ENCODE peak calls at places on chromosomes 1 and 21, in six cellular contexts. E, T, Z, H, P and D are unnamed samples. For H3K9me2, the result is how much of the 10 kb centered on the place peaks cover.

GRCh38 chr1:36771678-36772284 is 262.5 kb downstream of the GRIK3 start:
- DNase-seq in E (no peak), T (no peak), Z (no peak), H (no peak), P (peak), D (no peak)

GRCh38 chr1:57752847-57753246 is 329.0 kb upstream of the DAB1 start:
- DNase-seq in E (no peak), T (no peak), Z (no peak), H (no peak), P (no peak), D (no peak)

GRCh38 chr1:228370941-228371740 is 35.5 kb downstream of the TRIM11 start:
- DNase-seq in E (no peak), T (no peak), Z (no peak), H (no peak), P (no peak), D (no peak)

GRCh38 chr1:171754381-171754705 is 12.5 kb upstream of the VAMP4 start:
- DNase-seq in E (no peak), T (no peak), Z (no peak), H (peak), P (peak), D (no peak)

GRCh38 chr21:35529141-35529863 is 480.2 kb upstream of the RUNX1 start:
- DNase-seq in E (no peak), T (peak), Z (peak), H (no peak), P (no peak), D (peak)

GRCh38 chr1:43603004-43603403 is 46.9 kb upstream of the KDM4A start:
- DNase-seq in E (no peak), T (no peak), Z (no peak), H (no peak), P (no peak), D (no peak)

GRCh38 chr1:91891969-91892368 is 6.0 kb upstream of the TGFBR3 start:
- DNase-seq in E (no peak), T (no peak), Z (no peak), H (no peak), P (peak), D (no peak)

GRCh38 chr1:167082511-167083027 is 7.6 kb downstream of the GPA33 start:
- DNase-seq in E (no peak), T (no peak), Z (peak), H (no peak), P (no peak), D (no peak)

GRCh38 chr1:87358219-87358618 is 29.5 kb downstream of the LMO4 start:
- DNase-seq in E (no peak), T (no peak), Z (no peak), H (no peak), P (no peak), D (no peak)

GRCh38 chr1:230851291-230851691 is 17.0 kb downstream of the C1orf198 start:
- DNase-seq in E (no peak), T (no peak), Z (peak), H (peak), P (peak), D (no peak)

GRCh38 chr21:38170283-38170682 is 86.5 kb upstream of the KCNJ15 start:
- DNase-seq in E (no peak), T (no peak), Z (peak), H (peak), P (peak), D (peak)

GRCh38 chr1:229452956-229453801 is 19.3 kb upstream of the ACTA1 start:
- DNase-seq in E (no peak), T (peak), Z (peak), H (peak), P (peak), D (peak)

GRCh38 chr21:35904995-35905972 is 155.0 kb downstream of the SETD4 start:
- DNase-seq in E (no peak), T (no peak), Z (no peak), H (peak), P (no peak), D (no peak)

GRCh38 chr1:168265596-168265995 is 15.1 kb upstream of the TBX19 start:
- DNase-seq in E (no peak), T (no peak), Z (no peak), H (no peak), P (no peak), D (no peak)

DNA sequence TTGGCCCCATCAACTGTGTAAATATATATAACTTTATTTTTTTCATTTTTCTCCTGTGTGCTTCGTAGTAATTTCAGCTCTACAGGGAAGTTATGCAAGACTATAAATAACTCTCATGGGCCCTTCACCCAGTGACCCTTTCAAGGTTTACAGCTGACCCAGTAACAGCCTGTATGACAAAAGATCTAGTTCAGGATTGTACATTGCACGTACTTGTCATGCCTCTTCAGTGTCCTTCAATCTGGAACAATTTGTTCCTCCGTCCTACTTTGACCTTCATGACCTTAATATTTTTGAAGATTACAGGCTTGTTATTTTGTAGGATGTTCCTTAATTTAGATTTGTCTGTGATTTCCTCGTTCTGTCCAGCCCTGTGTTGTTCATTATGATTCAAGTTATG is 40.5 kb downstream of the BRINP2 start:
- DNase-seq in E (no peak), T (no peak), Z (peak), H (no peak), P (no peak), D (no peak)
- H3K27ac ChIP-seq in E (no peak), T (no peak), Z (peak), H (no peak), P (no peak), D (no peak)

DNA sequence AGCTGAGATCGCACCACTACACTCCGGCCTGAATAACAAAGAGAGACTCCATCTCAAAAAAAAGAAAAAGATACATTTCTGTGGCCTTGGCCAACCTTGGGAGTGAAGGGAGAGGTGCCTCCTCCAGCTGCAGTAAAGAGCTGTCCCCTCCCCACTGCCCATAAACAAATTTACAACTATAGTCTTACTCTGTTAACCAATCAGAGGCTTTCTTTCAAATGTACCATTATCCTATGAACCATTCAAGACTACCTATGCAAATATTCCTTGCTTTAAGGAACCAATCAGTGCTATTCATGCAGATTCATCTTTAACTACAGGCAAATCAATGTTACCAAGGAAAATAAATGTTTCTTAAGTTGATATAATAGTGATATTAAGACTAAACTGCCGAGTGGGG is 1.0 kb downstream of the CELA2B start:
- DNase-seq in E (no peak), T (no peak), Z (no peak), H (no peak), P (peak), D (no peak)
- H3K9me2 ChIP-seq in E (under half), T (under half), Z (under half), H (under half), P (under half), D (under half)

DNA sequence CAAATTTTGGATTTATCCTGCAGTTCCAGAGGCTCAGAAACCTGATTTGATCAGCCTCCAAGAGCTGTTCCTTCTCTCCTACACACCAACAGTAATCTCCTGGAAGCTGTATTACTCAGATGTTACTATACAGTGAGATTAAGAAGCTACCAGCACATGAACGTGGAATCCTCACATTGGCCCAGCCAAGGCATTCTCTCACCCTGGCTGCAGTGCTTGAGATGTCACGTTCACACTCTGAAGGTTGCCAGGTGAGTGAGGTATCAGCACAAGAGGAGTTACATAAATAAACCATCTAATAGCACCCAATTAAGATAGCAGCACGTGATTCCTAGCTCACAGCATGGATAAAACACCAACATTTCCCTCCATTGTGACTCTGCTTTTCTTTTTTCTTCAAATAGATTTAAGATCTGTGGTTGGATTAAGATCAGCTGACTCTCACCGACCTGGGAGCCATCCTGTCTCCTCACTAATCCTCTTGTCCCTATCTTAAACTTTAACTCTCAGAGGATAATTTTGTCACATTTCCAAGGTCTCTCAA is 182.8 kb downstream of the PLPP3 start:
- DNase-seq in E (no peak), T (no peak), Z (peak), H (peak), P (no peak), D (no peak)
- H3K27ac ChIP-seq in E (no peak), T (no peak), Z (peak), H (no peak), P (no peak), D (no peak)

GRCh38 chr1:89578940-89579684 is 53.8 kb upstream of the LRRC8C start:
- DNase-seq in E (no peak), T (no peak), Z (no peak), H (no peak), P (no peak), D (no peak)

GRCh38 chr1:89578151-89578550 is 53.5 kb downstream of the LRRC8B start:
- DNase-seq in E (no peak), T (no peak), Z (no peak), H (no peak), P (no peak), D (no peak)

GRCh38 chr1:89582571-89582970 is 50.3 kb upstream of the LRRC8C start:
- DNase-seq in E (no peak), T (no peak), Z (no peak), H (no peak), P (no peak), D (no peak)

GRCh38 chr1:89580036-89580435 is 52.9 kb upstream of the LRRC8C start:
- DNase-seq in E (no peak), T (no peak), Z (no peak), H (no peak), P (no peak), D (no peak)

DNA sequence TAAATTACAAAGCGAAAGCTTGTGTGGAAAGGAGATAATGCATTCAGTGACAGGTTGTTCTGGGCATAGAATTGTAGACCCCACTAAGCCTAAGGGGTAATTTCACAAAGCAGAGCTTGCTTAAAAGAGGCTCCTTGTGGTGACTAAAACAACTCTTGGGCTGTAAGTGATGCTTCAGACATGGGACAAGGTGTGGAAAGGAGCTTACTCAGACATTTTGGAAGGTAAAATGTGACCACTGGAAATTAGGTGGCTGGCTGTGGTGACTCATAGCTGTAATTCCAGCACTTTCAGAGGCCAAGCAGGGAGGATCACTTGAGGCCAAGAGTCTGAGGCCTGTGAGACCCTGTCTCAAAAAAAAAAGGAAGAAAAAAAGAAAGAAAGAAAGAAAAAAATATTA is 51.1 kb upstream of the LRRC8C start:
- DNase-seq in E (no peak), T (no peak), Z (no peak), H (no peak), P (no peak), D (no peak)
- H3K9me2 ChIP-seq in E (under half), T (under half), Z (under half), H (under half), P (under half), D (under half)

GRCh38 chr1:226702957-226703831 is 35.9 kb downstream of the ITPKB start:
- DNase-seq in E (peak), T (peak), Z (peak), H (peak), P (peak), D (peak)

GRCh38 chr1:226700861-226701260 is 38.2 kb downstream of the ITPKB start:
- DNase-seq in E (no peak), T (no peak), Z (no peak), H (no peak), P (no peak), D (no peak)

GRCh38 chr1:226706664-226707063 is 32.4 kb downstream of the ITPKB start:
- DNase-seq in E (peak), T (no peak), Z (no peak), H (no peak), P (no peak), D (no peak)

GRCh38 chr1:226702318-226702956 is 36.6 kb downstream of the ITPKB start:
- DNase-seq in E (no peak), T (no peak), Z (no peak), H (peak), P (no peak), D (no peak)

GRCh38 chr1:226704169-226704921 is 34.7 kb downstream of the ITPKB start:
- DNase-seq in E (no peak), T (no peak), Z (no peak), H (no peak), P (no peak), D (no peak)
- H3K27ac ChIP-seq in E (no peak), T (peak), Z (peak), H (no peak), P (no peak), D (no peak)

DNA sequence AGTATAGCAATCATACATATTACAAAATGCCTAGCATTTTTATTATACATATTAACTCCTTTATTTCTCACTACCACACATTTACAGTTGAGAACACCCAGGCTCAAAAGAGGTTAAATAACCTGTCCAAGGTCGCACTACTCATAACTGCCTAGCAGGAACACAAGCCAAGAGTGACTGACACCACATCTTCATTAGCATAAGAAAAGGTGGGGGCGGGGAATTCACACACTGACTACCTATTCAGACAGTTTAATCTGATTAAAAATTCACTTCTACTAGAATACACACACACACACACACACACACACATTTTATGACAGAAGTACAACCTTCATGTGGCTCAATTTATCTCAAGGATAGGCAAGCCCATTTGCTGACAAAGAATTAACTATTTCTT is 77.8 kb upstream of the CACHD1 start:
- DNase-seq in E (no peak), T (no peak), Z (no peak), H (no peak), P (peak), D (no peak)
- H3K9me2 ChIP-seq in E (under half), T (under half), Z (under half), H (under half), P (under half), D (under half)

GRCh38 chr1:107622540-107622939 is 342.4 kb downstream of the VAV3 start:
- DNase-seq in E (no peak), T (no peak), Z (no peak), H (no peak), P (no peak), D (no peak)

GRCh38 chr1:107618539-107618938 is 346.4 kb downstream of the VAV3 start:
- DNase-seq in E (no peak), T (no peak), Z (no peak), H (no peak), P (no peak), D (no peak)

GRCh38 chr1:107617921-107618320 is 347.1 kb downstream of the VAV3 start:
- DNase-seq in E (no peak), T (no peak), Z (no peak), H (no peak), P (peak), D (no peak)

GRCh38 chr1:107620753-107621152 is 344.2 kb downstream of the VAV3 start:
- DNase-seq in E (no peak), T (peak), Z (no peak), H (no peak), P (no peak), D (peak)

DNA sequence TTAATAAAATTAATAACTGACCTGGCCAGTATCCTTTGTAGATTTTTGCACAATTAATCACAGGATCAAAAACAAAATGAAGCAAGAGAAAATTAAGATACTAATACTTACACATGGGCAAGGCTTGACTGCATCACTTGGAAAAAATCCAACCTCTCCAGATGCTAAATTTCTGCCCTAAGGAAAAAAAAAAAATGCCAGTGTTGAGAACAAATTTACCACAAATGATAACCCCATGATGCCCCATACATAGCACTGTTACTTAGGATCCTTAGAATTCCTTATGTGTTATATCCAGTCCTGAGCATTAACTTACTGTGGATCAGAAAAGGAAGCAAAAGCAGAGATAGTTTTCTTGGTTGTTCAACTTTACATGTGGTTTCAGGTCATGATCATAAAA is 347.5 kb downstream of the VAV3 start:
- DNase-seq in E (no peak), T (no peak), Z (no peak), H (no peak), P (no peak), D (no peak)
- H3K27ac ChIP-seq in E (no peak), T (no peak), Z (no peak), H (no peak), P (no peak), D (no peak)

GRCh38 chr1:53324321-53324720 is 3.5 kb downstream of the LRP8 start:
- DNase-seq in E (no peak), T (no peak), Z (no peak), H (no peak), P (no peak), D (no peak)
- H3K9me2 ChIP-seq in E (under half), T (under half), Z (under half), H (under half), P (under half), D (under half)

DNA sequence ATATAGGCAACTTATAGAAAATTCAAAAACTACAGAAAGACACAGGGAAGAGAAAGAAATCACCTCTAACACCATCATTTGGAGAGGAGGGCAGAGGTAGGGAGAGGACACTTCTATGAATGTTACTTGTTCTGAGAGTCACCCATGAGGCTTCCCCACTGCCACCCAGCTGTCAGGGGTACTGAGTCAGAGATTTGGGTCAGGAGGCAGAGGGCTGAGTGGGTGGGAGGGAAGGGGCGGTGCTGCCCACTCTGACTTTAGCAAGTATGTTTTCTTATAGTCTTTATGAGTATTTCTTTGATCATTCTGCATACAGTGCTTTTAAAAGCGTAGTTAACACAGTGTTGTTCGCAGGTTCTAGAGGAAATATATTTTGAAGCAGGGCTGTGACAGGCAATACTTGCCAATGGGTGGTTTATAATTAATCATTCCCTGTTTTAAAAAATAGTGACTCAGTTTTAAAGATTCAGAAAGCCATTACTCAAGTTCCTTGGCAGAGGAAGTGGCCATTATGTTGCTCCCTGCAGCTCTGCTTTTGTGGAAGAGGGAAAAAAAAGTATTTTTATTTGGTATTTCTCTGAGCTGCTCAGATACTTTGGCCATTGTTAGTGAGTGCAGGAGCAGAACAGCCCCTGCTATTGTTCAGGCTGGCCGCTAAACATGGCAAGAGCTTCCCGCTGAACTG is 18.3 kb downstream of the IL6R start:
- DNase-seq in E (no peak), T (no peak), Z (no peak), H (peak), P (no peak), D (no peak)
- H3K27ac ChIP-seq in E (peak), T (no peak), Z (peak), H (peak), P (no peak), D (no peak)

GRCh38 chr1:109950033-109950432 is 34.5 kb upstream of the AHCYL1 start:
- DNase-seq in E (no peak), T (no peak), Z (no peak), H (no peak), P (no peak), D (no peak)

GRCh38 chr1:109950509-109950908 is 34.1 kb upstream of the AHCYL1 start:
- DNase-seq in E (no peak), T (no peak), Z (no peak), H (no peak), P (no peak), D (no peak)

GRCh38 chr1:109947582-109948284 is 36.8 kb upstream of the AHCYL1 start:
- DNase-seq in E (no peak), T (no peak), Z (no peak), H (no peak), P (peak), D (no peak)

GRCh38 chr1:109944541-109944940 is 33.9 kb downstream of the CSF1 start:
- DNase-seq in E (no peak), T (no peak), Z (no peak), H (no peak), P (no peak), D (no peak)

DNA sequence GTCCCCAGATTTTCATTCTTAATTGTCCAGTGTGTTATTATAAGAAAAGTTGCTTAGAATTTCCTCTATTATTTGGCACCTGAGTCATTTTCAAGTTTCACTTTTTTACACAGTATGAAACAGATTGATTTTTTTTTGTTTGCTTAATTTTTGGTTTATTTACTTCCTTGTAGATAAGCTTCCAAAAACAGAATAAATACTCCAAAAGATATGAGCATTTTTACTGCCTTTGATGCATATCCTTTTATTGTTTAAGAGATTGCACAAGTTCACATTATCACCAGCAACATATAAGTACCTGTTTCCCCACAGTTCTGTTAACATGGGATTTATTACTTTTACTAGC is 36.3 kb upstream of the AHCYL1 start:
- DNase-seq in E (no peak), T (no peak), Z (no peak), H (no peak), P (no peak), D (no peak)
- H3K9me2 ChIP-seq in E (under half), T (under half), Z (under half), H (under half), P (under half), D (under half)